ENCODE peak calls at places on chromosomes 1 and 21, in six cellular contexts. One of them, this sample, is unnamed.
A peak's percentile ranks its signal among the peaks of the same experiment; 100 is the strongest.

GRCh38 chr1:91523462-91523861 is 22.8 kb downstream of the CDC7 start:
- DNase-seq in endodermal cell: no peak
- DNase-seq in naive thymus-derived CD4-positive, alpha-beta T cell: no peak
- DNase-seq in NCI-H2171 treated with DMSO at 0.1 percent for 48 hours: no peak
- DNase-seq in natural killer cell treated with Interleukin-12 subunit alpha and Interleukin-12 subunit beta and Interleukin-15 and Interleukin-18, amount 100 ng/mL, for 72 hours: no peak
- DNase-seq in fibroblast of mammary gland: no peak
- DNase-seq in this sample: no peak

GRCh38 chr1:229582011-229582694 is 23.6 kb upstream of the ABCB10 start:
- DNase-seq in naive thymus-derived CD4-positive, alpha-beta T cell: no peak
- DNase-seq in endodermal cell: no peak
- DNase-seq in natural killer cell treated with Interleukin-12 subunit alpha and Interleukin-12 subunit beta and Interleukin-15 and Interleukin-18, amount 100 ng/mL, for 72 hours: no peak
- DNase-seq in fibroblast of mammary gland: peak; percentile 71
- DNase-seq in NCI-H2171 treated with DMSO at 0.1 percent for 48 hours: no peak
- DNase-seq in this sample: no peak

GRCh38 chr21:16424331-16424749 is 694.6 kb downstream of the USP25 start:
- DNase-seq in NCI-H2171 treated with DMSO at 0.1 percent for 48 hours: no peak
- DNase-seq in endodermal cell: no peak
- DNase-seq in fibroblast of mammary gland: peak; percentile 67
- DNase-seq in naive thymus-derived CD4-positive, alpha-beta T cell: no peak
- DNase-seq in natural killer cell treated with Interleukin-12 subunit alpha and Interleukin-12 subunit beta and Interleukin-15 and Interleukin-18, amount 100 ng/mL, for 72 hours: no peak
- DNase-seq in this sample: no peak

GRCh38 chr1:195376190-195376589 is 1232.0 kb downstream of the KCNT2 start:
- DNase-seq in NCI-H2171 treated with DMSO at 0.1 percent for 48 hours: no peak
- DNase-seq in naive thymus-derived CD4-positive, alpha-beta T cell: no peak
- DNase-seq in natural killer cell treated with Interleukin-12 subunit alpha and Interleukin-12 subunit beta and Interleukin-15 and Interleukin-18, amount 100 ng/mL, for 72 hours: no peak
- DNase-seq in endodermal cell: no peak
- DNase-seq in fibroblast of mammary gland: peak; percentile 2
- DNase-seq in this sample: no peak

GRCh38 chr1:186461014-186461413 is at the start of gene PDC:
- DNase-seq in endodermal cell: no peak
- DNase-seq in naive thymus-derived CD4-positive, alpha-beta T cell: no peak
- DNase-seq in natural killer cell treated with Interleukin-12 subunit alpha and Interleukin-12 subunit beta and Interleukin-15 and Interleukin-18, amount 100 ng/mL, for 72 hours: no peak
- DNase-seq in fibroblast of mammary gland: no peak
- DNase-seq in NCI-H2171 treated with DMSO at 0.1 percent for 48 hours: no peak
- DNase-seq in this sample: no peak

GRCh38 chr1:151237678-151238466 is 16.7 kb upstream of the PSMD4 start:
- DNase-seq in natural killer cell treated with Interleukin-12 subunit alpha and Interleukin-12 subunit beta and Interleukin-15 and Interleukin-18, amount 100 ng/mL, for 72 hours: no peak
- DNase-seq in endodermal cell: no peak
- DNase-seq in naive thymus-derived CD4-positive, alpha-beta T cell: no peak
- DNase-seq in fibroblast of mammary gland: no peak
- DNase-seq in NCI-H2171 treated with DMSO at 0.1 percent for 48 hours: no peak
- DNase-seq in this sample: no peak

GRCh38 chr1:161439280-161440232 is 65.7 kb upstream of the FCGR2A start:
- DNase-seq in naive thymus-derived CD4-positive, alpha-beta T cell: no peak
- DNase-seq in endodermal cell: peak; percentile 83
- DNase-seq in NCI-H2171 treated with DMSO at 0.1 percent for 48 hours: no peak
- DNase-seq in natural killer cell treated with Interleukin-12 subunit alpha and Interleukin-12 subunit beta and Interleukin-15 and Interleukin-18, amount 100 ng/mL, for 72 hours: no peak
- DNase-seq in fibroblast of mammary gland: peak; percentile 55
- DNase-seq in this sample: no peak

GRCh38 chr1:41734201-41734915 is 184.4 kb downstream of the HIVEP3 start:
- DNase-seq in fibroblast of mammary gland: no peak
- DNase-seq in naive thymus-derived CD4-positive, alpha-beta T cell: no peak
- DNase-seq in endodermal cell: no peak
- DNase-seq in natural killer cell treated with Interleukin-12 subunit alpha and Interleukin-12 subunit beta and Interleukin-15 and Interleukin-18, amount 100 ng/mL, for 72 hours: no peak
- DNase-seq in NCI-H2171 treated with DMSO at 0.1 percent for 48 hours: no peak
- DNase-seq in this sample: no peak

GRCh38 chr1:115170396-115170795 is 81.1 kb upstream of the TSPAN2 start:
- DNase-seq in endodermal cell: no peak
- DNase-seq in naive thymus-derived CD4-positive, alpha-beta T cell: no peak
- DNase-seq in NCI-H2171 treated with DMSO at 0.1 percent for 48 hours: no peak
- DNase-seq in fibroblast of mammary gland: no peak
- DNase-seq in natural killer cell treated with Interleukin-12 subunit alpha and Interleukin-12 subunit beta and Interleukin-15 and Interleukin-18, amount 100 ng/mL, for 72 hours: no peak
- DNase-seq in this sample: no peak

GRCh38 chr1:221672965-221673364 is 68.9 kb downstream of the DUSP10 start:
- DNase-seq in naive thymus-derived CD4-positive, alpha-beta T cell: no peak
- DNase-seq in fibroblast of mammary gland: no peak
- DNase-seq in endodermal cell: no peak
- DNase-seq in NCI-H2171 treated with DMSO at 0.1 percent for 48 hours: no peak
- DNase-seq in natural killer cell treated with Interleukin-12 subunit alpha and Interleukin-12 subunit beta and Interleukin-15 and Interleukin-18, amount 100 ng/mL, for 72 hours: no peak
- DNase-seq in this sample: no peak

GRCh38 chr1:6899621-6900020 is 114.4 kb downstream of the CAMTA1 start:
- DNase-seq in NCI-H2171 treated with DMSO at 0.1 percent for 48 hours: no peak
- DNase-seq in naive thymus-derived CD4-positive, alpha-beta T cell: no peak
- DNase-seq in endodermal cell: no peak
- DNase-seq in natural killer cell treated with Interleukin-12 subunit alpha and Interleukin-12 subunit beta and Interleukin-15 and Interleukin-18, amount 100 ng/mL, for 72 hours: no peak
- DNase-seq in fibroblast of mammary gland: no peak
- DNase-seq in this sample: no peak

GRCh38 chr1:183894290-183894565 is 89.3 kb downstream of the RGL1 start:
- DNase-seq in natural killer cell treated with Interleukin-12 subunit alpha and Interleukin-12 subunit beta and Interleukin-15 and Interleukin-18, amount 100 ng/mL, for 72 hours: no peak
- DNase-seq in endodermal cell: no peak
- DNase-seq in naive thymus-derived CD4-positive, alpha-beta T cell: no peak
- DNase-seq in fibroblast of mammary gland: no peak
- DNase-seq in NCI-H2171 treated with DMSO at 0.1 percent for 48 hours: no peak
- DNase-seq in this sample: no peak

GRCh38 chr1:194903524-194903923 is 1704.7 kb downstream of the KCNT2 start:
- DNase-seq in natural killer cell treated with Interleukin-12 subunit alpha and Interleukin-12 subunit beta and Interleukin-15 and Interleukin-18, amount 100 ng/mL, for 72 hours: no peak
- DNase-seq in naive thymus-derived CD4-positive, alpha-beta T cell: no peak
- DNase-seq in endodermal cell: no peak
- DNase-seq in fibroblast of mammary gland: no peak
- DNase-seq in NCI-H2171 treated with DMSO at 0.1 percent for 48 hours: no peak
- DNase-seq in this sample: no peak

GRCh38 chr21:30255679-30256078 is 27.1 kb downstream of the KRTAP24-1 start:
- DNase-seq in NCI-H2171 treated with DMSO at 0.1 percent for 48 hours: no peak
- DNase-seq in natural killer cell treated with Interleukin-12 subunit alpha and Interleukin-12 subunit beta and Interleukin-15 and Interleukin-18, amount 100 ng/mL, for 72 hours: no peak
- DNase-seq in naive thymus-derived CD4-positive, alpha-beta T cell: no peak
- DNase-seq in endodermal cell: no peak
- DNase-seq in fibroblast of mammary gland: no peak
- DNase-seq in this sample: no peak

GRCh38 chr1:232751393-232752140 is 53.6 kb upstream of the MAP10 start:
- DNase-seq in natural killer cell treated with Interleukin-12 subunit alpha and Interleukin-12 subunit beta and Interleukin-15 and Interleukin-18, amount 100 ng/mL, for 72 hours: no peak
- DNase-seq in endodermal cell: no peak
- DNase-seq in naive thymus-derived CD4-positive, alpha-beta T cell: no peak
- DNase-seq in NCI-H2171 treated with DMSO at 0.1 percent for 48 hours: peak; percentile 43
- DNase-seq in fibroblast of mammary gland: no peak
- DNase-seq in this sample: no peak

GRCh38 chr1:89203166-89203565 is 4.4 kb upstream of the GBP4 start:
- DNase-seq in fibroblast of mammary gland: no peak
- DNase-seq in endodermal cell: no peak
- DNase-seq in naive thymus-derived CD4-positive, alpha-beta T cell: no peak
- DNase-seq in natural killer cell treated with Interleukin-12 subunit alpha and Interleukin-12 subunit beta and Interleukin-15 and Interleukin-18, amount 100 ng/mL, for 72 hours: no peak
- DNase-seq in NCI-H2171 treated with DMSO at 0.1 percent for 48 hours: no peak
- DNase-seq in this sample: no peak

GRCh38 chr1:59013276-59013927 is 229.6 kb upstream of the JUN start:
- DNase-seq in fibroblast of mammary gland: peak; percentile 41
- DNase-seq in endodermal cell: peak; percentile 83
- DNase-seq in natural killer cell treated with Interleukin-12 subunit alpha and Interleukin-12 subunit beta and Interleukin-15 and Interleukin-18, amount 100 ng/mL, for 72 hours: no peak
- DNase-seq in NCI-H2171 treated with DMSO at 0.1 percent for 48 hours: no peak
- DNase-seq in naive thymus-derived CD4-positive, alpha-beta T cell: no peak
- DNase-seq in this sample: peak; percentile 41

GRCh38 chr1:219790834-219791615 is 137.3 kb downstream of the SLC30A10 start:
- DNase-seq in naive thymus-derived CD4-positive, alpha-beta T cell: no peak
- DNase-seq in natural killer cell treated with Interleukin-12 subunit alpha and Interleukin-12 subunit beta and Interleukin-15 and Interleukin-18, amount 100 ng/mL, for 72 hours: no peak
- DNase-seq in endodermal cell: no peak
- DNase-seq in NCI-H2171 treated with DMSO at 0.1 percent for 48 hours: peak; percentile 61
- DNase-seq in fibroblast of mammary gland: no peak
- DNase-seq in this sample: peak; percentile 79

GRCh38 chr1:228374711-228375577 is 31.7 kb downstream of the TRIM11 start:
- DNase-seq in natural killer cell treated with Interleukin-12 subunit alpha and Interleukin-12 subunit beta and Interleukin-15 and Interleukin-18, amount 100 ng/mL, for 72 hours: peak; percentile 51
- DNase-seq in fibroblast of mammary gland: peak; percentile 99
- DNase-seq in naive thymus-derived CD4-positive, alpha-beta T cell: no peak
- DNase-seq in NCI-H2171 treated with DMSO at 0.1 percent for 48 hours: no peak
- DNase-seq in endodermal cell: no peak
- DNase-seq in this sample: peak; percentile 100

GRCh38 chr1:243253211-243253926 is 1.7 kb downstream of the CEP170 start:
- DNase-seq in NCI-H2171 treated with DMSO at 0.1 percent for 48 hours: peak; percentile 8
- DNase-seq in fibroblast of mammary gland: no peak
- DNase-seq in endodermal cell: no peak
- DNase-seq in natural killer cell treated with Interleukin-12 subunit alpha and Interleukin-12 subunit beta and Interleukin-15 and Interleukin-18, amount 100 ng/mL, for 72 hours: no peak
- DNase-seq in naive thymus-derived CD4-positive, alpha-beta T cell: peak; percentile 2
- DNase-seq in this sample: no peak

GRCh38 chr1:59816318-59816878 is 1.6 kb downstream of the HOOK1 start:
- DNase-seq in naive thymus-derived CD4-positive, alpha-beta T cell: no peak
- DNase-seq in endodermal cell: no peak
- DNase-seq in fibroblast of mammary gland: no peak
- DNase-seq in NCI-H2171 treated with DMSO at 0.1 percent for 48 hours: no peak
- DNase-seq in natural killer cell treated with Interleukin-12 subunit alpha and Interleukin-12 subunit beta and Interleukin-15 and Interleukin-18, amount 100 ng/mL, for 72 hours: no peak
- DNase-seq in this sample: no peak

GRCh38 chr1:233304489-233305102 is 9.1 kb upstream of the PCNX2 start:
- DNase-seq in endodermal cell: no peak
- DNase-seq in naive thymus-derived CD4-positive, alpha-beta T cell: peak; percentile 39
- DNase-seq in fibroblast of mammary gland: peak; percentile 35
- DNase-seq in natural killer cell treated with Interleukin-12 subunit alpha and Interleukin-12 subunit beta and Interleukin-15 and Interleukin-18, amount 100 ng/mL, for 72 hours: no peak
- DNase-seq in NCI-H2171 treated with DMSO at 0.1 percent for 48 hours: peak; percentile 64
- DNase-seq in this sample: no peak

GRCh38 chr1:241423541-241424479 is 66.8 kb upstream of the RGS7 start:
- DNase-seq in natural killer cell treated with Interleukin-12 subunit alpha and Interleukin-12 subunit beta and Interleukin-15 and Interleukin-18, amount 100 ng/mL, for 72 hours: no peak
- DNase-seq in naive thymus-derived CD4-positive, alpha-beta T cell: peak; percentile 0
- DNase-seq in fibroblast of mammary gland: peak; percentile 84
- DNase-seq in NCI-H2171 treated with DMSO at 0.1 percent for 48 hours: no peak
- DNase-seq in endodermal cell: peak; percentile 89
- DNase-seq in this sample: peak; percentile 84

GRCh38 chr1:146036990-146037646 is 15.6 kb upstream of the HJV start:
- DNase-seq in naive thymus-derived CD4-positive, alpha-beta T cell: peak; percentile 86
- DNase-seq in endodermal cell: peak; percentile 93
- DNase-seq in natural killer cell treated with Interleukin-12 subunit alpha and Interleukin-12 subunit beta and Interleukin-15 and Interleukin-18, amount 100 ng/mL, for 72 hours: peak; percentile 80
- DNase-seq in fibroblast of mammary gland: peak; percentile 90
- DNase-seq in NCI-H2171 treated with DMSO at 0.1 percent for 48 hours: peak; percentile 89
- DNase-seq in this sample: peak; percentile 88

This sample was measured in fibroblast of gingiva.